ENCODE peak calls at places on chromosomes 12 and 14, in five cellular contexts. One of them, this sample, is unnamed.

GRCh38 chr12:119671070-119671469 is 3.1 kb downstream of the PRKAB1 start:
- DNase-seq in HepG2: no peak
- DNase-seq in NT2/D1: no peak
- DNase-seq in GM12878: no peak
- DNase-seq in H1: no peak
- DNase-seq in this sample: no peak

GRCh38 chr14:72736348-72736747 is 157.6 kb downstream of the DPF3 start:
- DNase-seq in HepG2: peak; percentile 46
- DNase-seq in NT2/D1: no peak
- DNase-seq in GM12878: no peak
- DNase-seq in H1: no peak
- DNase-seq in this sample: no peak

GRCh38 chr12:25970916-25971674 is 12.6 kb downstream of the RASSF8 start:
- DNase-seq in HepG2: no peak
- DNase-seq in NT2/D1: no peak
- DNase-seq in GM12878: no peak
- DNase-seq in H1: no peak
- DNase-seq in this sample: no peak

GRCh38 chr14:77613207-77613606 is 3.2 kb downstream of the SPTLC2 start:
- DNase-seq in HepG2: no peak
- DNase-seq in NT2/D1: no peak
- DNase-seq in GM12878: no peak
- DNase-seq in H1: no peak
- DNase-seq in this sample: no peak

GRCh38 chr12:2583642-2584041 is 211.1 kb upstream of the FKBP4 start:
- DNase-seq in HepG2: no peak
- DNase-seq in NT2/D1: no peak
- DNase-seq in GM12878: no peak
- DNase-seq in H1: no peak
- DNase-seq in this sample: no peak

GRCh38 chr12:89238593-89238992 is 113.7 kb downstream of the DUSP6 start:
- DNase-seq in HepG2: no peak
- DNase-seq in NT2/D1: no peak
- DNase-seq in GM12878: no peak
- DNase-seq in H1: no peak
- DNase-seq in this sample: no peak

GRCh38 chr12:9756756-9757155 is 3.9 kb downstream of the CD69 start:
- DNase-seq in HepG2: no peak
- DNase-seq in NT2/D1: no peak
- DNase-seq in GM12878: no peak
- DNase-seq in H1: no peak
- DNase-seq in this sample: no peak

GRCh38 chr14:65972346-65972745 is 513.8 kb upstream of the CCDC196 start:
- DNase-seq in HepG2: no peak
- DNase-seq in NT2/D1: no peak
- DNase-seq in GM12878: no peak
- DNase-seq in H1: no peak
- DNase-seq in this sample: no peak

GRCh38 chr12:130633771-130634170 is 82.3 kb downstream of the RIMBP2 start:
- DNase-seq in HepG2: no peak
- DNase-seq in NT2/D1: peak; percentile 80
- DNase-seq in GM12878: no peak
- DNase-seq in H1: peak; percentile 73
- DNase-seq in this sample: no peak

GRCh38 chr12:47997321-47997720 is 7.0 kb downstream of the COL2A1 start:
- DNase-seq in HepG2: no peak
- DNase-seq in NT2/D1: no peak
- DNase-seq in GM12878: no peak
- DNase-seq in H1: no peak
- DNase-seq in this sample: no peak

GRCh38 chr12:9389796-9390195 is 181.6 kb upstream of the PZP start:
- DNase-seq in HepG2: no peak
- DNase-seq in NT2/D1: no peak
- DNase-seq in GM12878: no peak
- DNase-seq in H1: no peak
- DNase-seq in this sample: no peak

GRCh38 chr12:58359084-58359483 is 417.7 kb downstream of the ATP23 start:
- DNase-seq in HepG2: no peak
- DNase-seq in NT2/D1: no peak
- DNase-seq in GM12878: no peak
- DNase-seq in H1: no peak
- DNase-seq in this sample: no peak

GRCh38 chr14:101563352-101563653 is 2.0 kb downstream of the DIO3 start:
- DNase-seq in HepG2: no peak
- DNase-seq in NT2/D1: no peak
- DNase-seq in GM12878: no peak
- DNase-seq in H1: no peak
- DNase-seq in this sample: no peak

GRCh38 chr14:23109769-23110168 is 5.0 kb upstream of the CIROP start:
- DNase-seq in HepG2: no peak
- DNase-seq in NT2/D1: no peak
- DNase-seq in GM12878: no peak
- DNase-seq in H1: no peak
- DNase-seq in this sample: no peak

GRCh38 chr12:82760423-82760822 is 73.7 kb downstream of the TMTC2 start:
- DNase-seq in HepG2: no peak
- DNase-seq in NT2/D1: no peak
- DNase-seq in GM12878: no peak
- DNase-seq in H1: no peak
- DNase-seq in this sample: no peak

GRCh38 chr12:30694971-30695326 is 720 bp downstream of the IPO8 start:
- DNase-seq in HepG2: peak; percentile 41
- DNase-seq in NT2/D1: no peak
- DNase-seq in GM12878: no peak
- DNase-seq in H1: peak; percentile 54
- DNase-seq in this sample: peak; percentile 45

GRCh38 chr12:76560083-76560491 is 516 bp upstream of the OSBPL8 start:
- DNase-seq in HepG2: no peak
- DNase-seq in NT2/D1: no peak
- DNase-seq in GM12878: no peak
- DNase-seq in H1: no peak
- DNase-seq in this sample: no peak

GRCh38 chr14:96363751-96364336 is 518 bp downstream of the GSKIP start:
- DNase-seq in HepG2: peak; percentile 48
- DNase-seq in NT2/D1: peak; percentile 15
- DNase-seq in GM12878: no peak
- DNase-seq in H1: no peak
- DNase-seq in this sample: peak; percentile 36

GRCh38 chr12:54417712-54418440 is 1.2 kb downstream of the ITGA5 start:
- DNase-seq in HepG2: no peak
- DNase-seq in NT2/D1: no peak
- DNase-seq in GM12878: no peak
- DNase-seq in H1: no peak
- DNase-seq in this sample: no peak

GRCh38 chr12:62919827-62920226 is 15.1 kb downstream of the PPM1H start:
- DNase-seq in HepG2: no peak
- DNase-seq in NT2/D1: no peak
- DNase-seq in GM12878: no peak
- DNase-seq in H1: no peak
- DNase-seq in this sample: no peak

GRCh38 chr12:51798507-51798906 is 50.0 kb downstream of the FIGNL2 start:
- DNase-seq in HepG2: no peak
- DNase-seq in NT2/D1: no peak
- DNase-seq in GM12878: no peak
- DNase-seq in H1: no peak
- DNase-seq in this sample: no peak

GRCh38 chr14:77184396-77185092 is 2.9 kb downstream of the TMEM63C start:
- DNase-seq in HepG2: no peak
- DNase-seq in NT2/D1: no peak
- DNase-seq in GM12878: no peak
- DNase-seq in H1: no peak
- DNase-seq in this sample: no peak

GRCh38 chr12:55933158-55933798 is 2.3 kb downstream of the DGKA start:
- DNase-seq in HepG2: no peak
- DNase-seq in NT2/D1: no peak
- DNase-seq in GM12878: no peak
- DNase-seq in H1: no peak
- DNase-seq in this sample: no peak

GRCh38 chr14:20641591-20641990 is at the start of gene OR6S1:
- DNase-seq in HepG2: no peak
- DNase-seq in NT2/D1: no peak
- DNase-seq in GM12878: no peak
- DNase-seq in H1: no peak
- DNase-seq in this sample: no peak

GRCh38 chr12:113339540-113339939 is 4.6 kb upstream of the SLC8B1 start:
- DNase-seq in HepG2: no peak
- DNase-seq in NT2/D1: no peak
- DNase-seq in GM12878: no peak
- DNase-seq in H1: no peak
- DNase-seq in this sample: no peak

GRCh38 chr12:111964935-111965334 is 48.0 kb downstream of the TMEM116 start:
- DNase-seq in HepG2: no peak
- DNase-seq in NT2/D1: no peak
- DNase-seq in GM12878: no peak
- DNase-seq in H1: no peak
- DNase-seq in this sample: no peak

GRCh38 chr12:130186101-130186465 is 23.8 kb downstream of the FZD10 start:
- DNase-seq in HepG2: no peak
- DNase-seq in NT2/D1: no peak
- DNase-seq in GM12878: no peak
- DNase-seq in H1: no peak
- DNase-seq in this sample: no peak

GRCh38 chr12:3520168-3520567 is 29.2 kb downstream of the PRMT8 start:
- DNase-seq in HepG2: no peak
- DNase-seq in NT2/D1: no peak
- DNase-seq in GM12878: no peak
- DNase-seq in H1: no peak
- DNase-seq in this sample: no peak

GRCh38 chr12:52225752-52226151 is 7.3 kb upstream of the KRT7 start:
- DNase-seq in HepG2: no peak
- DNase-seq in NT2/D1: no peak
- DNase-seq in GM12878: no peak
- DNase-seq in H1: no peak
- DNase-seq in this sample: no peak

GRCh38 chr12:100154472-100155247 is 12.0 kb upstream of the BLTP3B start:
- DNase-seq in HepG2: peak; percentile 69
- DNase-seq in NT2/D1: peak; percentile 74
- DNase-seq in GM12878: no peak
- DNase-seq in H1: peak; percentile 98
- DNase-seq in this sample: peak; percentile 72

GRCh38 chr12:45575417-45575816 is 154.1 kb upstream of the ARID2 start:
- DNase-seq in HepG2: no peak
- DNase-seq in NT2/D1: no peak
- DNase-seq in GM12878: no peak
- DNase-seq in H1: no peak
- DNase-seq in this sample: no peak

GRCh38 chr12:69329669-69330428 is 18.3 kb upstream of the LYZ start:
- DNase-seq in HepG2: peak; percentile 71
- DNase-seq in NT2/D1: no peak
- DNase-seq in GM12878: no peak
- DNase-seq in H1: no peak
- DNase-seq in this sample: no peak

GRCh38 chr12:11666131-11666530 is 16.7 kb downstream of the ETV6 start:
- DNase-seq in HepG2: no peak
- DNase-seq in NT2/D1: no peak
- DNase-seq in GM12878: no peak
- DNase-seq in H1: no peak
- DNase-seq in this sample: no peak

DNA sequence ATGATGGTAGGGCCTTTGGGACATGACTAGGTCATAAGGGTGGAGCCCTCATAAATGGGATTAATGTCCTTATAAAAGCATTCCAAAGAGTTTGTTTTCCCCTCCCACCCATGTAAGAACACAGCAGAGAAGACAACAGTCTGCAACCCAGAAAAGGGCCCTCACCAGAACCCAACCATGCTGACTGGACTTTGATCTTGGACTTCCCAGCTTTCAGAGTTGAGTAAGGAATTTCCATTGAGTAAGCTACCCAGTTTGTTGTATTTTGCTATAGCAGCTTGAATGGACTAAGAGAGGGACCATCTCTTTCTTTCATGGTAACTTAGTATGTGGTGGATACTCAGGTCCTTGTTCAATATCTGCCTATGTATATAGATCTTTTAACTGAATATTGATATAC is 2.9 kb upstream of the SPX start:
- DNase-seq in HepG2: peak; percentile 63
- DNase-seq in NT2/D1: no peak
- DNase-seq in GM12878: no peak
- DNase-seq in H1: no peak
- DNase-seq in this sample: no peak
- TF ChIP-seq SUZ12 in HepG2: no peak
- TF ChIP-seq SUZ12 in NT2/D1: no peak
- TF ChIP-seq SUZ12 in GM12878: no peak
- TF ChIP-seq SUZ12 in H1: no peak
- TF ChIP-seq SUZ12 in this sample: no peak

GRCh38 chr14:105398726-105399440 is 545 bp downstream of the TEX22 start:
- DNase-seq in HepG2: peak; percentile 50
- DNase-seq in NT2/D1: peak; percentile 30
- DNase-seq in GM12878: no peak
- DNase-seq in H1: peak; percentile 69
- DNase-seq in this sample: peak; percentile 59
- TF ChIP-seq SUZ12 in HepG2: no peak
- TF ChIP-seq SUZ12 in NT2/D1: no peak
- TF ChIP-seq SUZ12 in GM12878: no peak
- TF ChIP-seq SUZ12 in H1: no peak
- TF ChIP-seq SUZ12 in this sample: no peak

DNA sequence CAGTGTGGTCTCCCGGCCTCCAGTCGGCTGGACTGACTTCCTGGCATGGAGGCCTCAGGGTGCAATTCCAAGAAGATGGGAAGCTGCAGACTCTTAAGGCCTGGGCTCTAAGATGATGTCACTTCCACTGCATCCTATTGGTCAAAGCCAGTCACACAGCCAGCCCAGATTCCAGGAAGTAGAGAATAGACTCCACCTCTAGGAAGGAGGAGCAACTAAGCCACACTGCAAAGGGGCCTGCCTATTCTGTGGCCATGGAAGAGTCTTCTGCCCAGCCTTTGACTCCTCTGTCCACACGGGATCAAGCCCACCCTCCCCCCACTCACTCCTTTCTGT is 103.9 kb upstream of the RFLNA start:
- DNase-seq in HepG2: no peak
- DNase-seq in NT2/D1: peak; percentile 35
- DNase-seq in GM12878: no peak
- DNase-seq in H1: no peak
- DNase-seq in this sample: peak; percentile 34
- TF ChIP-seq SUZ12 in HepG2: no peak
- TF ChIP-seq SUZ12 in NT2/D1: no peak
- TF ChIP-seq SUZ12 in GM12878: no peak
- TF ChIP-seq SUZ12 in H1: no peak
- TF ChIP-seq SUZ12 in this sample: no peak

DNA sequence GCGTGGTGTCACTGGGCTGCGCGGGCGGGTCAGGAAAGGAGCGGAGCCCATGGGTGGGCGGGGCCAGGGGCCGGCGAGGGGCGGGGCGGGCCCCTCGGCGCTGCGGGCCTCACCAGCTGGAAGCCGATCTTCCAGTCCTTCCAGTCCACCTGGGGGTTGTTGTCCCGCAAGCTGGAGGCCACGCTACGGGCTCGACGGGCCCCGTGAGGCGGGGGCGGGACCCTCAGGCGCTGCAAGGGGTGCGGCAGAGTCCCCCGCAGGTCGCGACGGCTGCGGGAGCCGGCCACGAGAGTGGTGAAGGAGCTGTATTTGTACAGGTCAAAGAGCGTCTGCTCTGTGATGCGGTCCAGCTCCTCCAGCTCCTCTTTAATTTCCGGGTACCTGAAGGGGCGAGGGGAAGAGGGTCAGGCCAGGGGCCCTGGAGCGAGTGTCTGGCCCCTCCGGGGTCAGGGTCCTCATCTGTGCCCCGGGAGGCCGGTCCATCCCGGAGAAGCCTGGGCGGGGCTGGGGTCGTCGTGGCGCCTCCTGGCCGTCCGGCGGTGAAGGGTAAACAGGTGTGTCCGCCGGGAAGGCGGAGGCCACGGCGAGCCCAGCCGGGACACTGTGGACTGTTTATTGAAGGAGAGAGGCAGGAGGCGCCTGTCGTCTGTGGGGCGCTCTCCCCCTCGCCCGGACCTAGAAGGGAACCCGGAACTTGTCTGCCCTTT is 11.9 kb downstream of the SCNN1A start:
- DNase-seq in HepG2: peak; percentile 85
- DNase-seq in NT2/D1: no peak
- DNase-seq in GM12878: no peak
- DNase-seq in H1: peak; percentile 82
- DNase-seq in this sample: peak; percentile 87
- TF ChIP-seq SUZ12 in HepG2: no peak
- TF ChIP-seq SUZ12 in NT2/D1: no peak
- TF ChIP-seq SUZ12 in GM12878: no peak
- TF ChIP-seq SUZ12 in H1: no peak
- TF ChIP-seq SUZ12 in this sample: no peak

This sample was measured in HEK293T.